ENCODE peak calls at places on chromosomes 11 and 22, in four cellular contexts. One of them, this sample, is unnamed.
A peak's percentile ranks its signal among the peaks of the same experiment; 100 is the strongest.

GRCh38 chr22:39820266-39820665 is 73.3 kb downstream of the ENTHD1 start:
- DNase-seq in AG08395: peak; percentile 81
- DNase-seq in PC-3: peak; percentile 65
- DNase-seq in suprapubic skin: no peak
- DNase-seq in this sample: no peak

GRCh38 chr11:111449696-111450479 is 62.3 kb downstream of the BTG4 start:
- DNase-seq in AG08395: no peak
- DNase-seq in PC-3: no peak
- DNase-seq in suprapubic skin: peak; percentile 57
- DNase-seq in this sample: no peak

GRCh38 chr11:67279589-67280340 is 9.3 kb upstream of the ANKRD13D start:
- DNase-seq in AG08395: no peak
- DNase-seq in PC-3: no peak
- DNase-seq in suprapubic skin: no peak
- DNase-seq in this sample: no peak

GRCh38 chr11:74783241-74783871 is 34.7 kb downstream of the RNF169 start:
- DNase-seq in suprapubic skin: no peak
- DNase-seq in PC-3: peak; percentile 84
- DNase-seq in AG08395: peak; percentile 70
- DNase-seq in this sample: peak; percentile 27

GRCh38 chr11:10302744-10303557 is 1.9 kb upstream of the ADM start:
- DNase-seq in PC-3: peak; percentile 67
- DNase-seq in suprapubic skin: peak; percentile 96
- DNase-seq in AG08395: peak; percentile 62
- DNase-seq in this sample: peak; percentile 69

GRCh38 chr11:67371549-67372231 is 1.7 kb downstream of the CLCF1 start:
- DNase-seq in suprapubic skin: no peak
- DNase-seq in PC-3: peak; percentile 62
- DNase-seq in AG08395: peak; percentile 75
- DNase-seq in this sample: peak; percentile 46

GRCh38 chr11:118785362-118785761 is 5.6 kb downstream of the DDX6 start:
- DNase-seq in AG08395: no peak
- DNase-seq in PC-3: peak; percentile 80
- DNase-seq in suprapubic skin: no peak
- DNase-seq in this sample: no peak

GRCh38 chr22:40635940-40636379 is 559 bp downstream of the MRTFA start:
- DNase-seq in AG08395: no peak
- DNase-seq in PC-3: no peak
- DNase-seq in suprapubic skin: no peak
- DNase-seq in this sample: no peak

GRCh38 chr11:97111559-97111958 is 721.7 kb downstream of the JRKL start:
- DNase-seq in suprapubic skin: no peak
- DNase-seq in PC-3: no peak
- DNase-seq in AG08395: no peak
- DNase-seq in this sample: no peak

GRCh38 chr11:120336641-120337132 is 474 bp downstream of the ARHGEF12 start:
- DNase-seq in AG08395: peak; percentile 54
- DNase-seq in suprapubic skin: no peak
- DNase-seq in PC-3: peak; percentile 43
- DNase-seq in this sample: no peak

GRCh38 chr11:1410366-1411291 is 20.9 kb downstream of the BRSK2 start:
- DNase-seq in AG08395: no peak
- DNase-seq in suprapubic skin: no peak
- DNase-seq in PC-3: no peak
- DNase-seq in this sample: no peak

GRCh38 chr11:102545701-102546100 is 15.2 kb upstream of the MMP7 start:
- DNase-seq in PC-3: peak; percentile 42
- DNase-seq in suprapubic skin: no peak
- DNase-seq in AG08395: no peak
- DNase-seq in this sample: no peak

GRCh38 chr22:48923165-48923875 is 904.4 kb downstream of the BRD1 start:
- DNase-seq in suprapubic skin: no peak
- DNase-seq in AG08395: no peak
- DNase-seq in PC-3: no peak
- DNase-seq in this sample: no peak

GRCh38 chr11:10597877-10598341 is 29.4 kb upstream of the LYVE1 start:
- DNase-seq in PC-3: no peak
- DNase-seq in suprapubic skin: no peak
- DNase-seq in AG08395: no peak
- DNase-seq in this sample: peak; percentile 44

GRCh38 chr22:19181786-19182471 is 3.4 kb upstream of the SLC25A1 start:
- DNase-seq in suprapubic skin: no peak
- DNase-seq in PC-3: no peak
- DNase-seq in AG08395: no peak
- DNase-seq in this sample: no peak

GRCh38 chr11:73387594-73388021 is 11.4 kb downstream of the RELT start:
- DNase-seq in PC-3: no peak
- DNase-seq in AG08395: no peak
- DNase-seq in suprapubic skin: no peak
- DNase-seq in this sample: peak; percentile 58

GRCh38 chr11:62048101-62048500 is 75.7 kb upstream of the INCENP start:
- DNase-seq in PC-3: peak; percentile 61
- DNase-seq in AG08395: peak; percentile 29
- DNase-seq in suprapubic skin: no peak
- DNase-seq in this sample: no peak

GRCh38 chr22:28917747-28918543 is 34.6 kb downstream of the ZNRF3 start:
- DNase-seq in AG08395: peak; percentile 19
- DNase-seq in PC-3: no peak
- DNase-seq in suprapubic skin: no peak
- DNase-seq in this sample: no peak

GRCh38 chr11:6401439-6401838 is 11.2 kb downstream of the SMPD1 start:
- DNase-seq in suprapubic skin: no peak
- DNase-seq in PC-3: no peak
- DNase-seq in AG08395: no peak
- DNase-seq in this sample: no peak

GRCh38 chr11:16297332-16297731 is 59.0 kb downstream of the SOX6 start:
- DNase-seq in AG08395: no peak
- DNase-seq in suprapubic skin: no peak
- DNase-seq in PC-3: no peak
- DNase-seq in this sample: no peak

GRCh38 chr11:34790620-34791019 is 125.6 kb downstream of the APIP start:
- DNase-seq in suprapubic skin: no peak
- DNase-seq in PC-3: peak; percentile 16
- DNase-seq in AG08395: no peak
- DNase-seq in this sample: no peak

GRCh38 chr11:72730706-72731105 is 21.5 kb downstream of the ARAP1 start:
- DNase-seq in suprapubic skin: no peak
- DNase-seq in AG08395: no peak
- DNase-seq in PC-3: no peak
- DNase-seq in this sample: no peak

GRCh38 chr22:32693102-32693501 is 108.4 kb upstream of the TIMP3 start:
- DNase-seq in PC-3: peak; percentile 11
- DNase-seq in suprapubic skin: no peak
- DNase-seq in AG08395: no peak
- DNase-seq in this sample: no peak

GRCh38 chr11:105398636-105399035 is 211.2 kb upstream of the GRIA4 start:
- DNase-seq in PC-3: no peak
- DNase-seq in AG08395: no peak
- DNase-seq in suprapubic skin: no peak
- DNase-seq in this sample: no peak

GRCh38 chr11:128627666-128628342 is 40.4 kb upstream of the ETS1 start:
- DNase-seq in AG08395: no peak
- DNase-seq in PC-3: no peak
- DNase-seq in suprapubic skin: no peak
- DNase-seq in this sample: no peak

GRCh38 chr11:64234840-64235379 is 526 bp downstream of the VEGFB start:
- DNase-seq in suprapubic skin: no peak
- DNase-seq in AG08395: no peak
- DNase-seq in PC-3: peak; percentile 59
- DNase-seq in this sample: no peak

GRCh38 chr22:22070371-22070824 is 87.8 kb upstream of the TOP3B start:
- DNase-seq in PC-3: peak; percentile 28
- DNase-seq in AG08395: no peak
- DNase-seq in suprapubic skin: no peak
- DNase-seq in this sample: peak; percentile 52

GRCh38 chr11:108561535-108561991 is 32.0 kb downstream of the EXPH5 start:
- DNase-seq in PC-3: peak; percentile 31
- DNase-seq in AG08395: peak; percentile 50
- DNase-seq in suprapubic skin: no peak
- DNase-seq in this sample: no peak

GRCh38 chr11:80898910-80899309 is 1458.1 kb upstream of the TENM4 start:
- DNase-seq in suprapubic skin: no peak
- DNase-seq in AG08395: no peak
- DNase-seq in PC-3: no peak
- DNase-seq in this sample: no peak

GRCh38 chr11:3178349-3178748 is 13.2 kb upstream of the OSBPL5 start:
- DNase-seq in PC-3: no peak
- DNase-seq in AG08395: no peak
- DNase-seq in suprapubic skin: no peak
- DNase-seq in this sample: no peak

GRCh38 chr11:65540290-65541092 is 15.6 kb downstream of the SCYL1 start:
- DNase-seq in suprapubic skin: peak; percentile 97
- DNase-seq in AG08395: peak; percentile 96
- DNase-seq in PC-3: peak; percentile 91
- DNase-seq in this sample: peak; percentile 85

This sample was measured in HL-60.